ENCODE peak calls at places on chromosomes 5 and 9, in nine cellular contexts. H is ACHN; X is activated naive CD4-positive, alpha-beta T cell treated with Interleukin-2 at 50 U/mL for 16 hours; S is RWPE1; I is LNCaP clone FGC; D is foreskin fibroblast; R is fibroblast of gingiva; N is epithelial cell of proximal tubule; O is islet precursor cell. Z is an unnamed sample.

GRCh38 chr5:181189363-181189961 is 15.5 kb downstream of the TRIM7 start:
- DNase-seq in H (peak), X (peak), S (no peak), I (no peak), D (peak), R (peak), N (no peak), O (no peak), Z (no peak)

GRCh38 chr5:54785729-54786548 is 199.5 kb downstream of the ESM1 start:
- DNase-seq in H (no peak), X (no peak), S (no peak), I (no peak), D (peak), R (peak), N (no peak), O (no peak), Z (peak)

GRCh38 chr5:124438390-124439380 is 307.8 kb downstream of the ZNF608 start:
- DNase-seq in H (no peak), X (no peak), S (no peak), I (no peak), D (no peak), R (peak), N (no peak), O (no peak), Z (peak)

GRCh38 chr9:136118367-136119258 is at the start of gene TMEM250:
- DNase-seq in H (peak), X (peak), S (peak), I (peak), D (peak), R (peak), N (peak), O (peak), Z (peak)

GRCh38 chr9:97766092-97766491 is 69.0 kb upstream of the XPA start:
- DNase-seq in H (no peak), X (no peak), S (peak), I (no peak), D (peak), R (no peak), N (no peak), O (peak), Z (no peak)

GRCh38 chr5:74281191-74281590 is 359.3 kb downstream of the ENC1 start:
- DNase-seq in H (no peak), X (no peak), S (no peak), I (no peak), D (no peak), R (no peak), N (no peak), O (peak), Z (peak)

GRCh38 chr9:105158898-105159297 is 85.6 kb upstream of the SLC44A1 start:
- DNase-seq in H (no peak), X (no peak), S (no peak), I (no peak), D (no peak), R (no peak), N (no peak), O (no peak), Z (no peak)

GRCh38 chr5:14176888-14177287 is 33.7 kb downstream of the TRIO start:
- DNase-seq in H (no peak), X (no peak), S (no peak), I (no peak), D (no peak), R (no peak), N (no peak), O (no peak), Z (no peak)

GRCh38 chr9:121700165-121700830 is 48.9 kb downstream of the DAB2IP start:
- DNase-seq in H (peak), X (no peak), S (peak), I (peak), D (peak), R (peak), N (no peak), O (peak), Z (peak)

GRCh38 chr9:132588501-132589147 is 6.2 kb downstream of the BARHL1 start:
- DNase-seq in H (no peak), X (no peak), S (no peak), I (no peak), D (no peak), R (no peak), N (no peak), O (no peak), Z (no peak)

GRCh38 chr5:123512631-123513461 is 869 bp downstream of the CSNK1G3 start:
- DNase-seq in H (peak), X (peak), S (peak), I (peak), D (peak), R (no peak), N (no peak), O (peak), Z (no peak)

GRCh38 chr5:57166250-57166649 is 7.6 kb upstream of the GPBP1 start:
- DNase-seq in H (no peak), X (no peak), S (no peak), I (no peak), D (peak), R (no peak), N (no peak), O (no peak), Z (no peak)

GRCh38 chr9:6413365-6414263 is 615 bp downstream of the UHRF2 start:
- DNase-seq in H (peak), X (peak), S (no peak), I (no peak), D (peak), R (no peak), N (no peak), O (no peak), Z (peak)

GRCh38 chr9:115254781-115255180 is 136.8 kb upstream of the TNC start:
- DNase-seq in H (no peak), X (no peak), S (no peak), I (no peak), D (peak), R (no peak), N (no peak), O (no peak), Z (no peak)

GRCh38 chr5:56253924-56254323 is 20.8 kb upstream of the ANKRD55 start:
- DNase-seq in H (no peak), X (no peak), S (no peak), I (no peak), D (no peak), R (no peak), N (no peak), O (no peak), Z (no peak)

GRCh38 chr9:74379718-74380117 is 117.4 kb upstream of the RORB start:
- DNase-seq in H (peak), X (no peak), S (peak), I (peak), D (no peak), R (peak), N (peak), O (peak), Z (peak)

GRCh38 chr9:14219865-14220655 is 93.9 kb downstream of the NFIB start:
- DNase-seq in H (peak), X (no peak), S (no peak), I (no peak), D (no peak), R (no peak), N (no peak), O (no peak), Z (no peak)

GRCh38 chr5:2727620-2728019 is 23.9 kb downstream of the IRX2 start:
- DNase-seq in H (no peak), X (no peak), S (no peak), I (no peak), D (no peak), R (no peak), N (no peak), O (peak), Z (no peak)

GRCh38 chr5:125134216-125135081 is 388.0 kb upstream of the ZNF608 start:
- DNase-seq in H (peak), X (no peak), S (peak), I (no peak), D (peak), R (peak), N (peak), O (no peak), Z (no peak)

GRCh38 chr9:97710356-97711222 is 13.4 kb upstream of the XPA start:
- DNase-seq in H (peak), X (peak), S (peak), I (peak), D (peak), R (peak), N (no peak), O (peak), Z (peak)

GRCh38 chr9:36935332-36935731 is 98.7 kb downstream of the PAX5 start:
- DNase-seq in H (no peak), X (no peak), S (no peak), I (no peak), D (no peak), R (no peak), N (no peak), O (no peak), Z (no peak)

Z was measured in COR-L47.